ENCODE peak calls at places on chromosomes 13 and 19, in ten cellular contexts. M, P, Z, Y, D, W, V, C, R and K are unnamed samples.

GRCh38 chr19:4366666-4367335 is 23.4 kb downstream of the MPND start:
- DNase-seq in W (no peak), D (no peak), M (no peak), V (no peak), Y (no peak), Z (no peak), C (no peak), R (no peak), P (no peak), K (no peak)

GRCh38 chr19:2641332-2641698 is 61.2 kb downstream of the GNG7 start:
- DNase-seq in R (no peak), V (no peak), W (no peak), D (no peak), Y (no peak), C (no peak), P (no peak), M (no peak), Z (no peak), K (no peak)

GRCh38 chr13:94061316-94061715 is 418.2 kb downstream of the DCT start:
- DNase-seq in Y (no peak), Z (no peak), R (peak; percentile 64), V (no peak), D (peak; percentile 16), M (peak; percentile 82), P (no peak), W (no peak), C (no peak), K (no peak)

GRCh38 chr13:105979586-105979985 is 555.9 kb downstream of the EFNB2 start:
- DNase-seq in Z (no peak), P (peak; percentile 66), W (no peak), M (no peak), R (no peak), C (no peak), D (peak; percentile 22), V (no peak), Y (no peak), K (peak; percentile 87)

GRCh38 chr19:23093832-23094231 is 23.0 kb upstream of the ZNF730 start:
- DNase-seq in P (no peak), M (no peak), W (no peak), Y (no peak), C (no peak), D (no peak), V (no peak), Z (no peak), R (no peak), K (no peak)

GRCh38 chr19:41870401-41870873 is 6.6 kb upstream of the CD79A start:
- DNase-seq in V (no peak), C (no peak), D (peak; percentile 70), M (peak; percentile 79), W (no peak), Y (no peak), R (peak; percentile 55), Z (no peak), P (no peak), K (no peak)

GRCh38 chr13:29491248-29491647 is 104.2 kb downstream of the SLC7A1 start:
- DNase-seq in Z (no peak), W (no peak), M (no peak), Y (no peak), C (no peak), P (no peak), R (no peak), D (no peak), V (no peak), K (no peak)

GRCh38 chr19:8233370-8233769 is 24.2 kb downstream of the CERS4 start:
- DNase-seq in W (no peak), R (no peak), P (no peak), M (peak; percentile 58), D (no peak), Y (no peak), V (no peak), C (no peak), Z (no peak), K (no peak)

GRCh38 chr19:4267101-4267900 is 11.8 kb upstream of the SHD start:
- DNase-seq in Y (peak; percentile 42), D (peak; percentile 52), W (no peak), C (peak; percentile 71), P (no peak), R (peak; percentile 40), V (peak; percentile 60), M (peak; percentile 17), Z (peak; percentile 75), K (peak; percentile 70)

GRCh38 chr19:18292460-18292809 is 11.0 kb upstream of the JUND start:
- DNase-seq in D (no peak), V (no peak), W (no peak), C (no peak), M (no peak), Y (no peak), R (no peak), Z (no peak), P (no peak), K (no peak)

GRCh38 chr19:45075215-45076028 is 856 bp downstream of the ZNF296 start:
- DNase-seq in R (peak; percentile 30), W (no peak), V (no peak), D (peak; percentile 53), P (no peak), Z (peak; percentile 54), C (peak; percentile 30), Y (peak; percentile 67), M (peak; percentile 26), K (peak; percentile 83)

GRCh38 chr19:1017906-1018305 is 3.0 kb downstream of the TMEM259 start:
- DNase-seq in M (no peak), R (no peak), C (no peak), P (no peak), V (no peak), W (no peak), D (no peak), Y (peak; percentile 13), Z (no peak), K (no peak)

GRCh38 chr19:7850429-7850819 is 20.4 kb downstream of the EVI5L start:
- DNase-seq in Y (no peak), V (no peak), P (no peak), C (no peak), D (no peak), Z (no peak), W (no peak), R (no peak), M (no peak), K (no peak)

GRCh38 chr13:112326821-112327370 is 49.3 kb upstream of the SPACA7 start:
- DNase-seq in D (no peak), V (no peak), C (no peak), P (no peak), Z (no peak), W (no peak), Y (no peak), R (no peak), M (no peak), K (no peak)

GRCh38 chr13:110873639-110874507 is 41.0 kb downstream of the ANKRD10 start:
- DNase-seq in D (no peak), W (no peak), R (no peak), Y (no peak), P (no peak), Z (no peak), M (no peak), V (no peak), C (no peak), K (no peak)

GRCh38 chr19:38433268-38433733 is at the start of gene RYR1:
- DNase-seq in Z (peak; percentile 37), Y (peak; percentile 67), P (no peak), D (peak; percentile 26), R (no peak), W (no peak), C (peak; percentile 30), V (peak; percentile 45), M (peak; percentile 6), K (no peak)

GRCh38 chr19:2477732-2478191 is 1.8 kb downstream of the GADD45B start:
- DNase-seq in P (no peak), W (no peak), C (peak; percentile 32), Z (no peak), M (peak; percentile 64), R (peak; percentile 66), D (peak; percentile 70), Y (no peak), V (no peak), K (no peak)

GRCh38 chr13:79779761-79780160 is 298.8 kb downstream of the NDFIP2 start:
- DNase-seq in D (peak; percentile 65), P (no peak), R (peak; percentile 90), Z (no peak), W (no peak), V (no peak), M (peak; percentile 68), Y (no peak), C (no peak), K (peak; percentile 86)

DNA sequence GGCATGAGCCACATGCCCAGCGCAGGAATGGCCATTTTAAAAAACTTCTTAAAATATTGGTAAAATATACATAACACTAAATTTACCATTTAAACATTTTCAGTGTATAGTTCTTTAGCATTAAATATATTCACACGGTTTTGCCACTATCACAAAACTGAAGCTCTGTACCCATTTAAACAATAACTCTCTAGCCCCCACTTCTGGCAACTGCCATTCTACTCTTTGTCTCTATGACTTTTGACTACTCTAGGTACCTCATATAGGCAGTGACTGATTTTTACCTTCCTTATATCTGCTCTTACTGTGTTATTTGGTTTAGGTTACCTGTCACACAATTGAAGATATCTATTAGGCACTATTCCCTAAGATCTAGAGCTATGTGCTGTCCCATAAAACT is 2.3 kb upstream of the KBTBD7 start:
- DNase-seq in P (no peak), Z (no peak), Y (no peak), W (no peak), M (no peak), R (peak; percentile 5), D (peak; percentile 9), V (no peak), C (no peak), K (no peak)
- TF ChIP-seq CTCF in P (no peak), Z (no peak), Y (no peak), W (no peak), M (peak; percentile 44), R (peak; percentile 18), D (peak; percentile 51), V (no peak), C (no peak), K (peak; percentile 24)

GRCh38 chr13:28429096-28429495 is 65.8 kb downstream of the FLT1 start:
- DNase-seq in Y (no peak), P (no peak), D (no peak), V (no peak), M (no peak), C (no peak), W (no peak), Z (no peak), R (no peak), K (no peak)
- H3K4me3 ChIP-seq in Y (no peak overlapping the region), P (no peak overlapping the region), D (no peak overlapping the region), V (no peak overlapping the region), M (no peak overlapping the region), C (no peak overlapping the region), W (no peak overlapping the region), Z (no peak overlapping the region), R (no peak overlapping the region), K (no peak overlapping the region)

GRCh38 chr19:48363500-48363809 is 285 bp downstream of the TMEM143 start:
- DNase-seq in P (no peak), Y (no peak), D (no peak), W (no peak), C (no peak), Z (no peak), M (no peak), R (no peak), V (no peak), K (no peak)
- TF ChIP-seq CTCF in P (no peak), Y (no peak), D (no peak), W (no peak), C (no peak), Z (no peak), M (no peak), R (no peak), V (no peak), K (no peak)

DNA sequence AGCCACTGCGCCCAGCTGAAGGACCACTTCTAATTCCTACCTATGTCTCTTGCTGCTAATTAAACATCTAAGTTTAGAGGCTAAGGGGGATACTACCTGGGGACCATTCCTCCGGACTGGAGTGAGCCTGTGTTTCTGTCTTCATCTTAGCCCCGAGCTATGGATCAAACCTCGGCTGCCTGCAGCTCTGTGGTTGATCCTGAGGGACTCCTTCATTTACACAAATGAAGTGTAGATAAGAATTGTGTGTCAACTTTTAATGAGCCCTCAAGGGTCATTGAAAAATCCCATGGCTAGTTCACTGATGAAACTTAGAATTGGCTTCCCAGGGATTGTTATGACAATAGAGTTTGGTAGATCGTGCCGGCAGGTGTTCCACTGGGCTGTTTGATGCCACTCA is 31.5 kb upstream of the OR10H1 start:
- DNase-seq in D (no peak), Z (no peak), R (no peak), C (no peak), W (no peak), P (no peak), M (no peak), V (no peak), Y (no peak), K (no peak)
- H3K4me3 ChIP-seq in D (no peak overlapping the region), Z (no peak overlapping the region), R (no peak overlapping the region), C (no peak overlapping the region), W (no peak overlapping the region), P (no peak overlapping the region), M (no peak overlapping the region), V (no peak overlapping the region), Y (no peak overlapping the region), K (no peak overlapping the region)